ENCODE peak calls at places on chromosomes 11 and 22, in seven cellular contexts. W, K, D, Y, C, H and J are unnamed samples.

GRCh38 chr11:200224-201003 is 6.8 kb downstream of the BET1L start:
- DNase-seq in W (no peak), C (no peak), K (no peak), D (no peak), H (no peak), Y (no peak), J (no peak)

GRCh38 chr22:41907436-41908401 is 7.2 kb downstream of the SHISA8 start:
- DNase-seq in D (no peak), C (no peak), H (no peak), K (no peak), Y (no peak), W (no peak), J (no peak)

GRCh38 chr11:18374956-18375355 is 19.4 kb upstream of the LDHA start:
- DNase-seq in W (no peak), K (no peak), C (no peak), Y (no peak), H (no peak), D (no peak), J (no peak)

GRCh38 chr11:1542267-1542666 is 29.8 kb downstream of the DUSP8 start:
- DNase-seq in C (peak), D (no peak), Y (no peak), H (no peak), W (no peak), K (no peak), J (peak)

GRCh38 chr22:26609287-26609686 is 8.5 kb downstream of the CRYBB1 start:
- DNase-seq in C (no peak), H (no peak), Y (no peak), K (no peak), W (no peak), D (no peak), J (no peak)

GRCh38 chr11:134800826-134801225 is 388.8 kb upstream of the B3GAT1 start:
- DNase-seq in D (no peak), C (no peak), Y (no peak), W (no peak), H (no peak), K (no peak), J (no peak)

GRCh38 chr11:32420937-32421532 is 14.3 kb downstream of the WT1 start:
- DNase-seq in D (no peak), C (no peak), W (no peak), Y (peak), K (no peak), H (no peak), J (no peak)

GRCh38 chr11:122170815-122171475 is 54.9 kb upstream of the BLID start:
- DNase-seq in C (no peak), W (peak), D (no peak), K (no peak), Y (no peak), H (no peak), J (no peak)

GRCh38 chr11:94449437-94449836 is 44.2 kb downstream of the MRE11 start:
- DNase-seq in H (no peak), W (peak), D (no peak), K (no peak), C (peak), Y (no peak), J (no peak)

GRCh38 chr11:46456269-46456668 is 64.7 kb upstream of the CHRM4 start:
- DNase-seq in D (no peak), W (no peak), Y (no peak), C (no peak), H (no peak), K (no peak), J (no peak)

GRCh38 chr11:95778699-95779098 is 10.9 kb downstream of the FAM76B start:
- DNase-seq in W (no peak), H (no peak), Y (no peak), D (no peak), C (no peak), K (no peak), J (no peak)

GRCh38 chr22:17268501-17269223 is 49.4 kb upstream of the ADA2 start:
- DNase-seq in H (no peak), D (no peak), W (no peak), K (no peak), Y (no peak), C (no peak), J (no peak)

GRCh38 chr11:107259826-107260225 is 197.8 kb downstream of the CWF19L2 start:
- DNase-seq in K (no peak), D (no peak), C (no peak), W (no peak), Y (no peak), H (no peak), J (no peak)

GRCh38 chr11:122271167-122271566 is 155.2 kb upstream of the BLID start:
- DNase-seq in Y (no peak), K (no peak), W (no peak), H (no peak), D (no peak), C (no peak), J (no peak)

GRCh38 chr11:60343094-60343704 is 16.1 kb downstream of the MS4A6E start:
- DNase-seq in C (no peak), D (no peak), W (no peak), H (no peak), K (no peak), Y (no peak), J (no peak)

GRCh38 chr11:67321313-67321871 is 18.1 kb downstream of the SSH3 start:
- DNase-seq in K (no peak), W (no peak), Y (no peak), H (no peak), D (no peak), C (no peak), J (no peak)

GRCh38 chr11:553949-554398 is 6.6 kb downstream of the LMNTD2 start:
- DNase-seq in K (no peak), Y (no peak), C (no peak), H (no peak), D (no peak), W (no peak), J (no peak)